ENCODE peak calls at places on chromosomes 1 and 21, in eight cellular contexts. One of them, this sample, is unnamed.

GRCh38 chr1:201475915-201476669 is 7.1 kb upstream of the PHLDA3 start:
- DNase-seq in astrocyte: no peak
- DNase-seq in Calu3: no peak
- DNase-seq in psoas muscle: no peak
- DNase-seq in left ventricle myocardium inferior: no peak
- DNase-seq in CD4-positive, alpha-beta T cell: no peak
- DNase-seq in colonic mucosa: no peak
- DNase-seq in retinal pigment epithelial cell: no peak
- DNase-seq in this sample: no peak

GRCh38 chr1:192993426-192994085 is 65.6 kb downstream of the UCHL5 start:
- DNase-seq in astrocyte: peak
- DNase-seq in Calu3: no peak
- DNase-seq in psoas muscle: no peak
- DNase-seq in left ventricle myocardium inferior: no peak
- DNase-seq in CD4-positive, alpha-beta T cell: no peak
- DNase-seq in colonic mucosa: no peak
- DNase-seq in retinal pigment epithelial cell: peak
- DNase-seq in this sample: no peak

GRCh38 chr1:90045853-90046563 is 51.1 kb downstream of the ZNF326 start:
- DNase-seq in astrocyte: no peak
- DNase-seq in Calu3: peak
- DNase-seq in psoas muscle: no peak
- DNase-seq in left ventricle myocardium inferior: no peak
- DNase-seq in CD4-positive, alpha-beta T cell: no peak
- DNase-seq in colonic mucosa: no peak
- DNase-seq in retinal pigment epithelial cell: peak
- DNase-seq in this sample: no peak

GRCh38 chr1:164163291-164163845 is 395.6 kb upstream of the PBX1 start:
- DNase-seq in astrocyte: no peak
- DNase-seq in Calu3: no peak
- DNase-seq in psoas muscle: no peak
- DNase-seq in left ventricle myocardium inferior: no peak
- DNase-seq in CD4-positive, alpha-beta T cell: no peak
- DNase-seq in colonic mucosa: no peak
- DNase-seq in retinal pigment epithelial cell: no peak
- DNase-seq in this sample: no peak

GRCh38 chr1:89954401-89954800 is 40.5 kb upstream of the ZNF326 start:
- DNase-seq in astrocyte: no peak
- DNase-seq in Calu3: no peak
- DNase-seq in psoas muscle: no peak
- DNase-seq in left ventricle myocardium inferior: no peak
- DNase-seq in CD4-positive, alpha-beta T cell: no peak
- DNase-seq in colonic mucosa: no peak
- DNase-seq in retinal pigment epithelial cell: no peak
- DNase-seq in this sample: no peak

GRCh38 chr1:110548381-110548780 is 29.4 kb upstream of the KCNA10 start:
- DNase-seq in astrocyte: no peak
- DNase-seq in Calu3: peak
- DNase-seq in psoas muscle: no peak
- DNase-seq in left ventricle myocardium inferior: no peak
- DNase-seq in CD4-positive, alpha-beta T cell: no peak
- DNase-seq in colonic mucosa: no peak
- DNase-seq in retinal pigment epithelial cell: no peak
- DNase-seq in this sample: no peak

GRCh38 chr1:78490861-78491310 is at the start of gene PTGFR:
- DNase-seq in astrocyte: peak
- DNase-seq in Calu3: peak
- DNase-seq in psoas muscle: peak
- DNase-seq in left ventricle myocardium inferior: peak
- DNase-seq in CD4-positive, alpha-beta T cell: no peak
- DNase-seq in colonic mucosa: peak
- DNase-seq in retinal pigment epithelial cell: no peak
- DNase-seq in this sample: peak

GRCh38 chr1:94669213-94669612 is 127.7 kb upstream of the F3 start:
- DNase-seq in astrocyte: peak
- DNase-seq in Calu3: no peak
- DNase-seq in psoas muscle: no peak
- DNase-seq in left ventricle myocardium inferior: no peak
- DNase-seq in CD4-positive, alpha-beta T cell: no peak
- DNase-seq in colonic mucosa: no peak
- DNase-seq in retinal pigment epithelial cell: no peak
- DNase-seq in this sample: no peak

GRCh38 chr21:14901482-14901958 is 163.3 kb downstream of the NRIP1 start:
- DNase-seq in astrocyte: peak
- DNase-seq in Calu3: peak
- DNase-seq in psoas muscle: no peak
- DNase-seq in left ventricle myocardium inferior: no peak
- DNase-seq in CD4-positive, alpha-beta T cell: no peak
- DNase-seq in colonic mucosa: no peak
- DNase-seq in retinal pigment epithelial cell: peak
- DNase-seq in this sample: no peak

GRCh38 chr1:15696956-15697521 is 12.9 kb downstream of the PLEKHM2 start:
- DNase-seq in astrocyte: no peak
- DNase-seq in Calu3: no peak
- DNase-seq in psoas muscle: no peak
- DNase-seq in left ventricle myocardium inferior: no peak
- DNase-seq in CD4-positive, alpha-beta T cell: peak
- DNase-seq in colonic mucosa: no peak
- DNase-seq in retinal pigment epithelial cell: no peak
- DNase-seq in this sample: no peak

GRCh38 chr1:226482975-226483660 is 65.4 kb upstream of the STUM start:
- DNase-seq in astrocyte: no peak
- DNase-seq in Calu3: no peak
- DNase-seq in psoas muscle: no peak
- DNase-seq in left ventricle myocardium inferior: no peak
- DNase-seq in CD4-positive, alpha-beta T cell: no peak
- DNase-seq in colonic mucosa: no peak
- DNase-seq in retinal pigment epithelial cell: no peak
- DNase-seq in this sample: no peak

GRCh38 chr1:206668351-206668750 is 16.4 kb upstream of the MAPKAPK2 start:
- DNase-seq in astrocyte: no peak
- DNase-seq in Calu3: no peak
- DNase-seq in psoas muscle: no peak
- DNase-seq in left ventricle myocardium inferior: no peak
- DNase-seq in CD4-positive, alpha-beta T cell: no peak
- DNase-seq in colonic mucosa: no peak
- DNase-seq in retinal pigment epithelial cell: no peak
- DNase-seq in this sample: no peak

GRCh38 chr1:10737268-10737624 is 59.2 kb downstream of the CASZ1 start:
- DNase-seq in astrocyte: no peak
- DNase-seq in Calu3: no peak
- DNase-seq in psoas muscle: no peak
- DNase-seq in left ventricle myocardium inferior: peak
- DNase-seq in CD4-positive, alpha-beta T cell: no peak
- DNase-seq in colonic mucosa: no peak
- DNase-seq in retinal pigment epithelial cell: no peak
- DNase-seq in this sample: no peak

GRCh38 chr1:80656011-80656627 is 1144.6 kb upstream of the ADGRL2 start:
- DNase-seq in astrocyte: no peak
- DNase-seq in Calu3: peak
- DNase-seq in psoas muscle: no peak
- DNase-seq in left ventricle myocardium inferior: no peak
- DNase-seq in CD4-positive, alpha-beta T cell: no peak
- DNase-seq in colonic mucosa: no peak
- DNase-seq in retinal pigment epithelial cell: peak
- DNase-seq in this sample: no peak
- TF ChIP-seq CTCF in astrocyte: peak
- TF ChIP-seq CTCF in Calu3: peak
- TF ChIP-seq CTCF in psoas muscle: no peak
- TF ChIP-seq CTCF in left ventricle myocardium inferior: no peak
- TF ChIP-seq CTCF in CD4-positive, alpha-beta T cell: no peak
- TF ChIP-seq CTCF in colonic mucosa: no peak
- TF ChIP-seq CTCF in retinal pigment epithelial cell: peak
- TF ChIP-seq CTCF in this sample: no peak

DNA sequence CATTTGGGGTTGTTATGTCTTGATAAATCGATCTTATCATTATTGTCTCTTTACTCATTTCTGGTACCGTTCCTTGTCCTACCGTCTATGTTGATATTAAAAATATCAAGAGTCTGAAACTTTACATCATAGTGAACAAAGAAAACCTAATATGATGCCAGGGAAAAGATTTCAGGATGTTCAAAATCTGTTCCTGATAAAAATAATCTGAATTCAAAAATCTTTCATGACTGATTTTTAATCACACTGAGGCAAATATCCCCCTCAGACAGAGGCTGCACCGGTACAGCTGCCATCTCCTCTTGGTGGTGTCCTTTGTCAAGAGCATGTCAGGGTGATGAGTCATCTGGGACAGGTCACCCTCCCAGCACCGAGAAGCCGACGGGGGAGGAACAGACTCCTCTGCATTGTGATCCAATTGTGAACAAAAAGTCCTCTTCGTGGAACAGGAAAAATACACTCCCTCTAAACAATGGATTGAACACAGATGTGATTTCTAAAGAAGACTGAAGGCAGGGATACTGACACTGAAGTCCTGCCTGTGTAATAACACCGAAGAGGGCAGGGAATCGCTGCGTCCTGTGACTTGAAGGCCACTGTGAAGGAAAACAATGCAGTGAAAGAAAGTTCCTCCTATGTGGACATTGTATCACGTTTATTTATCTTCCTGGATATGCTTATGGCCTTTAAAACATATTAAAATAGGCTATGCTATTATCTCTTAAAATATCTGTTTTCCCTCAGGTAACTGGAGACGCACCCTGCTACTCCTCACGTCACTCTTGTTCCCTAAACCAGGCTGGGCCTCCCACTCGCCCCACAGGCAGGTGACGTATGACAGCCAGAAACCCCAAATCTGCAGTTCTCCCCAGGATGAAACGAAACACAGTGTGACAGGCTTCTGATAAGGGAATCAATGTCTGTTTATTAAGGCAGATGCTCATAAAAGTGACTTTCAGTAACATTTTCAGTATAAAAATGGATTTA is 4.3 kb upstream of the SPATC1L start:
- DNase-seq in astrocyte: peak
- DNase-seq in Calu3: peak
- DNase-seq in psoas muscle: peak
- DNase-seq in left ventricle myocardium inferior: peak
- DNase-seq in CD4-positive, alpha-beta T cell: no peak
- DNase-seq in colonic mucosa: peak
- DNase-seq in retinal pigment epithelial cell: no peak
- DNase-seq in this sample: peak
- TF ChIP-seq CTCF in astrocyte: no peak
- TF ChIP-seq CTCF in Calu3: no peak
- TF ChIP-seq CTCF in psoas muscle: no peak
- TF ChIP-seq CTCF in left ventricle myocardium inferior: no peak
- TF ChIP-seq CTCF in CD4-positive, alpha-beta T cell: no peak
- TF ChIP-seq CTCF in colonic mucosa: no peak
- TF ChIP-seq CTCF in retinal pigment epithelial cell: no peak
- TF ChIP-seq CTCF in this sample: no peak

DNA sequence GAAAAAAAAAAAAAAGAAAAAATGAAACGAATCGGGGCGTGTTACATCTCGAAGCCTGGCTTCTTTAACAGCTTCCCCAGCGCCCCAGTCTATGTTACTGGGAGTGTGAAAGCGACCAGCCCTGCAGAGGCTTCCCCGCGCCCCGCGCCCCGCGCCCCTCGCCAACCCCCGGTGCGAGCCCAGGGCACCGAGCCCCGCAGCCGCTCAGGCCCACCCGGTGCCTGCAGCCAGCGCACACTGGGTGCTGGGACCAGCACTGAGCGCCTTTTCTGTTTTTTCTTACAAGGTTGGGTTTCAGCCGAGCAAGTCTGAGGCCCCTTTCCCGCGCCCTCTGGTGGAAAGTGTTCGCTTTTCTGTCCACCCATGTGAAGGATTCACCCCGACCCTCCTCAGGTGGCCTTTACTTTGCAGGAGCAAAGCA is 42.1 kb upstream of the ZNF496 start:
- DNase-seq in astrocyte: no peak
- DNase-seq in Calu3: no peak
- DNase-seq in psoas muscle: peak
- DNase-seq in left ventricle myocardium inferior: peak
- DNase-seq in CD4-positive, alpha-beta T cell: peak
- DNase-seq in colonic mucosa: peak
- DNase-seq in retinal pigment epithelial cell: no peak
- DNase-seq in this sample: peak
- TF ChIP-seq CTCF in astrocyte: no peak
- TF ChIP-seq CTCF in Calu3: no peak
- TF ChIP-seq CTCF in psoas muscle: peak
- TF ChIP-seq CTCF in left ventricle myocardium inferior: peak
- TF ChIP-seq CTCF in CD4-positive, alpha-beta T cell: peak
- TF ChIP-seq CTCF in colonic mucosa: peak
- TF ChIP-seq CTCF in retinal pigment epithelial cell: peak
- TF ChIP-seq CTCF in this sample: no peak

DNA sequence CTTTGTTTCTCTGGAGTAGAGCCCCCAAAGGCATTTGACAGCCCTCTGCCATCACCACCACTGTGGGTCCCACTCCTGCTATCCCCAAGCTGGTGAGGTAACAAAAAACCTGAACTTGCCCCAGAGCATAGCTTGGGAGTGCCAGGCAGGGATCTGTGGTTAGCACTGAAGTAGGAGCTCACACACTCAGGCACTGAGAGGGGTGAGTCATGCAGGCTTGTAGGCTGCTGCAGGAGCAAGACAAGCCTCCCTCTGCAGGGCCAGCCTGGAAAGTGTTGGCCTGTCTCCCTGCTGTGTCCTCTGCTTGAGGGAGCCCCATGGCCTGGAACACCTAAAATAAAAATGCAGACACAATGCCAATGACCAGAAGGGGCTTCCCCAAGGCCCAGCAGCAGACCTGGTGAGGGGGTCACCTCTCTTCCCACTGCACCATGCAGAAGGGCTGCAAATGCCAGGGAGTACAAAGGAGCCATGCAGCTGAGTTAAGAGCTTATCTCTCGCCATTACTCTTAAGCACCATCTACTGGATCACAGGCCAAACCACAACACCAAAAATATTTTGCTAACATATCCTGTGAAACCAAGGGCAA is 108.9 kb upstream of the POGK start:
- DNase-seq in astrocyte: peak
- DNase-seq in Calu3: no peak
- DNase-seq in psoas muscle: no peak
- DNase-seq in left ventricle myocardium inferior: no peak
- DNase-seq in CD4-positive, alpha-beta T cell: no peak
- DNase-seq in colonic mucosa: no peak
- DNase-seq in retinal pigment epithelial cell: peak
- DNase-seq in this sample: no peak
- TF ChIP-seq CTCF in astrocyte: no peak
- TF ChIP-seq CTCF in Calu3: no peak
- TF ChIP-seq CTCF in psoas muscle: no peak
- TF ChIP-seq CTCF in left ventricle myocardium inferior: no peak
- TF ChIP-seq CTCF in CD4-positive, alpha-beta T cell: no peak
- TF ChIP-seq CTCF in colonic mucosa: no peak
- TF ChIP-seq CTCF in retinal pigment epithelial cell: peak
- TF ChIP-seq CTCF in this sample: no peak